ENCODE peak calls at places on chromosomes 16 and 17, in five cellular contexts. V, I, N, Q and C are unnamed samples.

GRCh38 chr17:56886288-56886721 is 27.5 kb downstream of the TRIM25 start:
- DNase-seq in N (no peak), Q (no peak), I (no peak), V (no peak), C (no peak)

GRCh38 chr17:41666708-41667279 is 21.9 kb upstream of the EIF1 start:
- DNase-seq in Q (peak; percentile 84), V (peak; percentile 82), N (peak; percentile 86), I (peak; percentile 82), C (peak; percentile 81)

GRCh38 chr17:60381958-60382357 is 10.0 kb downstream of the USP32 start:
- DNase-seq in N (no peak), Q (no peak), I (no peak), V (no peak), C (no peak)

GRCh38 chr17:31202968-31203367 is 94.1 kb downstream of the OMG start:
- DNase-seq in Q (no peak), N (no peak), I (no peak), V (no peak), C (no peak)

GRCh38 chr17:77734371-77735050 is 224.0 kb upstream of the TNRC6C start:
- DNase-seq in Q (peak; percentile 93), I (no peak), V (no peak), N (no peak), C (no peak)

GRCh38 chr17:13593757-13594156 is 8.0 kb downstream of the HS3ST3A1 start:
- DNase-seq in N (no peak), Q (no peak), I (no peak), V (no peak), C (no peak)

GRCh38 chr16:20918486-20919239 is 18.1 kb downstream of the LYRM1 start:
- DNase-seq in I (no peak), V (no peak), N (no peak), Q (peak; percentile 91), C (no peak)

GRCh38 chr16:49602201-49603041 is 228.8 kb downstream of the C16orf78 start:
- DNase-seq in V (no peak), Q (no peak), I (no peak), N (no peak), C (no peak)

GRCh38 chr16:72848759-72849664 is 198.9 kb downstream of the ZFHX3 start:
- DNase-seq in I (no peak), N (no peak), V (no peak), Q (peak; percentile 91), C (no peak)

GRCh38 chr17:68435876-68436842 is 21.1 kb downstream of the WIPI1 start:
- DNase-seq in I (peak; percentile 81), V (peak; percentile 68), N (peak; percentile 72), Q (peak; percentile 66), C (peak; percentile 76)

GRCh38 chr17:28955408-28955807 is 4.1 kb upstream of the PHF12 start:
- DNase-seq in V (no peak), Q (no peak), I (no peak), N (no peak), C (no peak)

GRCh38 chr17:676060-676745 is 38.4 kb downstream of the VPS53 start:
- DNase-seq in I (no peak), Q (no peak), N (no peak), V (no peak), C (no peak)

GRCh38 chr16:75025766-75026165 is 26.9 kb downstream of the ZNRF1 start:
- DNase-seq in N (no peak), V (no peak), Q (no peak), I (no peak), C (no peak)

GRCh38 chr17:61393904-61394629 is 5.6 kb upstream of the TBX2 start:
- DNase-seq in Q (no peak), I (no peak), V (no peak), N (no peak), C (no peak)

GRCh38 chr17:45223541-45224528 is 2.1 kb downstream of the FMNL1 start:
- DNase-seq in Q (peak; percentile 28), N (no peak), V (peak; percentile 31), I (peak; percentile 66), C (peak; percentile 73)

GRCh38 chr16:65044861-65045260 is 77.0 kb downstream of the CDH11 start:
- DNase-seq in Q (no peak), I (no peak), V (no peak), N (no peak), C (no peak)

GRCh38 chr16:89615596-89616090 is 2.2 kb downstream of the DPEP1 start:
- DNase-seq in V (no peak), Q (no peak), I (peak; percentile 49), N (no peak), C (peak; percentile 22)

GRCh38 chr16:17557480-17557879 is 86.7 kb upstream of the XYLT1 start:
- DNase-seq in N (no peak), I (peak; percentile 4), V (no peak), Q (no peak), C (no peak)

GRCh38 chr16:50836121-50836541 is 94.2 kb downstream of the CYLD start:
- DNase-seq in V (no peak), Q (no peak), N (no peak), I (no peak), C (no peak)

GRCh38 chr17:49444384-49444783 is 29.7 kb upstream of the PHB1 start:
- DNase-seq in I (no peak), N (no peak), V (no peak), Q (no peak), C (no peak)

GRCh38 chr17:32102697-32103096 is 39.6 kb upstream of the RHOT1 start:
- DNase-seq in N (no peak), Q (no peak), I (no peak), V (no peak), C (no peak)

GRCh38 chr16:69848635-69849545 is 86.8 kb downstream of the WWP2 start:
- DNase-seq in V (no peak), Q (peak; percentile 95), I (no peak), N (no peak), C (no peak)

GRCh38 chr16:1318268-1318545 is 8.8 kb downstream of the UBE2I start:
- DNase-seq in V (no peak), Q (no peak), N (no peak), I (no peak), C (no peak)

GRCh38 chr16:22314661-22315626 is 17.7 kb downstream of the POLR3E start:
- DNase-seq in I (no peak), V (no peak), Q (no peak), N (no peak), C (no peak)

GRCh38 chr16:57364143-57364542 is 5.6 kb downstream of the CCL22 start:
- DNase-seq in I (no peak), Q (no peak), N (no peak), V (no peak), C (no peak)

GRCh38 chr16:53817812-53818211 is 113.9 kb downstream of the FTO start:
- DNase-seq in V (no peak), Q (no peak), I (no peak), N (no peak), C (no peak)

GRCh38 chr17:7687072-7687907 is at the start of gene TP53:
- DNase-seq in I (peak; percentile 86), V (peak; percentile 72), Q (peak; percentile 91), N (peak; percentile 75), C (peak; percentile 87)

GRCh38 chr16:64391009-64391663 is 730.7 kb downstream of the CDH11 start:
- DNase-seq in I (no peak), V (no peak), N (no peak), Q (no peak), C (no peak)

GRCh38 chr17:42679001-42679491 is 2.3 kb upstream of the PLEKHH3 start:
- DNase-seq in V (no peak), Q (peak; percentile 52), N (no peak), I (peak; percentile 52), C (no peak)

GRCh38 chr16:11312718-11313492 is 31.8 kb upstream of the PRM1 start:
- DNase-seq in V (no peak), I (no peak), Q (no peak), N (no peak), C (peak; percentile 27)

GRCh38 chr17:33202011-33202410 is 91.1 kb downstream of the ASIC2 start:
- DNase-seq in N (no peak), V (no peak), Q (no peak), I (no peak), C (no peak)

GRCh38 chr17:74408262-74408661 is 23.6 kb upstream of the GPRC5C start:
- DNase-seq in V (no peak), I (no peak), Q (no peak), N (no peak), C (no peak)

GRCh38 chr17:7213895-7214299 is 5.7 kb downstream of the DLG4 start:
- DNase-seq in V (no peak), Q (peak; percentile 75), N (no peak), I (no peak), C (no peak)

GRCh38 chr17:49815761-49816281 is 27.3 kb downstream of the KAT7 start:
- DNase-seq in I (no peak), V (no peak), Q (no peak), N (no peak), C (no peak)